ENCODE peak calls at places on chromosomes 12 and 14, in ten cellular contexts. N is foreskin keratinocyte, P is mucosa of descending colon, C is HFF-Myc, U is epithelial cell of esophagus, Y is lower leg skin, H is Peyer's patch, M is LNCaP clone FGC, W is PC-3, S is BE2C. X is an unnamed sample.

GRCh38 chr12:13961983-13962382 is 19.4 kb downstream of the GRIN2B start:
- DNase-seq in C (no peak), N (no peak), P (no peak), M (no peak), Y (no peak), H (no peak), S (no peak), W (no peak), U (no peak), X (no peak)

GRCh38 chr12:52742196-52742580 is 35.0 kb downstream of the KRT76 start:
- DNase-seq in S (no peak), M (no peak), H (no peak), Y (no peak), P (no peak), U (no peak), W (no peak), N (no peak), C (no peak), X (no peak)

GRCh38 chr12:111428728-111429175 is 23.0 kb downstream of the SH2B3 start:
- DNase-seq in M (no peak), S (no peak), P (peak), Y (no peak), U (no peak), H (peak), N (no peak), C (no peak), W (no peak), X (no peak)

GRCh38 chr14:81450100-81450531 is 50.0 kb upstream of the STON2 start:
- DNase-seq in N (no peak), P (no peak), M (no peak), W (no peak), U (no peak), S (peak), Y (no peak), C (no peak), H (no peak), X (no peak)

GRCh38 chr12:93113317-93114006 is 184.4 kb upstream of the EEA1 start:
- DNase-seq in W (no peak), Y (no peak), U (peak), S (no peak), M (no peak), H (no peak), P (no peak), C (no peak), N (no peak), X (no peak)

GRCh38 chr14:51069065-51069464 is 25.8 kb downstream of the TRIM9 start:
- DNase-seq in W (no peak), N (no peak), S (no peak), P (no peak), H (no peak), C (peak), U (peak), Y (no peak), M (no peak), X (no peak)

GRCh38 chr14:100546051-100546443 is 41.2 kb downstream of the BEGAIN start:
- DNase-seq in H (no peak), C (no peak), W (peak), P (peak), Y (no peak), N (no peak), S (no peak), M (no peak), U (no peak), X (no peak)

GRCh38 chr14:68667313-68667791 is 125.5 kb downstream of the ZFP36L1 start:
- DNase-seq in C (no peak), W (no peak), S (no peak), U (no peak), P (no peak), M (peak), H (no peak), Y (no peak), N (no peak), X (no peak)

GRCh38 chr12:65333649-65334048 is 55.2 kb downstream of the MSRB3 start:
- DNase-seq in W (no peak), M (no peak), Y (no peak), S (no peak), P (no peak), C (no peak), H (no peak), N (no peak), U (no peak), X (no peak)

DNA sequence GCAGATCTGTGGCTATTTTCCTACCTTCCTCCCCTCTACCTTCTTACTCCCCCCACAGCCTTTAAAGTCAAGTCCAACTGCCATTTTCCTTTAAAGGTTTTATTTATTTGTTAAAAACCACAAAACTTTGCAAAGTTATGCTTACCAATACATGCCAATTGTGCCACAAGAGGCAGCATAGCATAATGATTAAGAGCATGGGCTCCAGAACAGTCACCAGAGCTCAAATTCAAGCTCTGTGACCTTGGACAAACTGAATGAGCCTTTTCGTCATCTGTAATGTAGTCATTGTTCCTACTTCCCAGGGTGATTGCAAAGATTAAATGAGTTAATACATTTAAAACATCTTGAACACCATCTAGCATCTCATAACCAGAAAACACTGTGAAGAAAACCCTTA is 13.0 kb upstream of the FMNL3 start:
- DNase-seq in H (no peak), P (no peak), W (peak), C (no peak), M (no peak), S (no peak), U (no peak), N (no peak), Y (no peak), X (no peak)
- TF ChIP-seq CTCF in H (no peak), P (no peak), W (peak), C (no peak), M (no peak), S (peak), U (no peak), N (peak), Y (no peak), X (peak)

GRCh38 chr12:122135437-122136031 is 38.5 kb downstream of the IL31 start:
- DNase-seq in Y (no peak), M (no peak), U (no peak), N (no peak), C (no peak), H (no peak), S (no peak), W (no peak), P (no peak), X (no peak)

GRCh38 chr12:122130150-122130549 is 43.9 kb downstream of the IL31 start:
- DNase-seq in N (no peak), Y (no peak), P (no peak), S (no peak), M (no peak), U (peak), H (no peak), C (no peak), W (peak), X (no peak)

GRCh38 chr12:122137229-122137628 is 36.8 kb downstream of the IL31 start:
- DNase-seq in M (no peak), H (no peak), Y (no peak), W (no peak), P (no peak), C (no peak), N (no peak), S (peak), U (no peak), X (no peak)

GRCh38 chr12:122129131-122129530 is 44.9 kb downstream of the IL31 start:
- DNase-seq in C (no peak), M (no peak), H (no peak), N (no peak), U (no peak), W (no peak), S (no peak), P (no peak), Y (no peak), X (no peak)

DNA sequence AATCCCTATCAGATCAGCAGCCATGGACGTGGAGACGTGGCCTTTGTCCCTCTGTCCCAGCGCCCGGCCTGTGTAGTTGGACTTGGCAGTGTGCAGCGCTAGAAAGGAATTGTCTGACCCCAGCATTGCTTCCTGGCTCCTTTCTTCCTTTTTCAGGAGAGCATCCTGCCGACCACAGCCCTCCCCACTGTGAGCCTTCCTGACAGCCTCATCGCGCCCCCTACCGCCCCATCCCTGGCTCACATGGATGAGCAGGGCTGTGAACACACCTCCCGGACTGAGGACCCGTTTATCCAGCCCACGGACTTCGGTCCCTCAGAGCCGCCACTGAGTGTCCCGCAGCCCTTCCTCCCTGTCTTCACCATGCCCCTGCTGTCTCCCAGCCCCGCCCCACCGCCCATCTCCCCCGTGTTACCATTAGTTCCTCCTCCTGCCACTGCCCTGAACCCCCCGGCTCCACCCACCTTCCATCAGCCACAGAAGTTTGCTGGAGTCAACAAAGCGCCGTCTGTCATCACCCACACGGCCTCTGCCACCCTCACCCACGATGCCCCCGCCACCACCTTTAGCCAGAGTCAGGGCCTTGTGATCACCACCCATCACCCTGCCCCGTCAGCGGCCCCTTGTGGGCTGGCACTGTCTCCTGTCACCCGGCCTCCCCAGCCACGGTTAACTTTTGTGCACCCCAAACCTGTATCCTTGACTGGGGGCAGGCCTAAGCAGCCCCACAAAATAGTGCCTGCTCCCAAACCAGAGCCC is 40.6 kb downstream of the IL31 start:
- DNase-seq in W (no peak), P (no peak), U (no peak), N (no peak), M (no peak), Y (no peak), S (no peak), C (no peak), H (no peak), X (no peak)
- TF ChIP-seq CTCF in W (no peak), P (no peak), U (no peak), N (no peak), M (no peak), Y (no peak), S (no peak), C (no peak), H (no peak), X (no peak)

GRCh38 chr12:132194056-132194455 is 49.8 kb downstream of the NOC4L start:
- DNase-seq in M (no peak), S (no peak), Y (no peak), N (no peak), W (no peak), H (no peak), U (no peak), C (no peak), P (no peak), X (no peak)
- TF ChIP-seq CTCF in M (peak), S (peak), Y (no peak), N (peak), W (peak), H (no peak), U (peak), C (peak), P (no peak), X (peak)

GRCh38 chr14:76019676-76020075 is 34.1 kb downstream of the IFT43 start:
- DNase-seq in W (peak), C (no peak), N (no peak), H (no peak), Y (no peak), U (no peak), S (no peak), P (no peak), M (peak), X (no peak)
- TF ChIP-seq CTCF in W (no peak), C (no peak), N (no peak), H (no peak), Y (no peak), U (no peak), S (no peak), P (no peak), M (no peak), X (no peak)

GRCh38 chr14:103250181-103250580 is 83.9 kb upstream of the EIF5 start:
- DNase-seq in C (no peak), W (no peak), Y (no peak), P (no peak), U (no peak), S (no peak), N (no peak), H (no peak), M (no peak), X (no peak)
- TF ChIP-seq CTCF in C (no peak), W (no peak), Y (no peak), P (no peak), U (no peak), S (no peak), N (no peak), H (no peak), M (no peak), X (peak)

GRCh38 chr12:49061157-49061650 is 610 bp upstream of the KMT2D start:
- DNase-seq in U (no peak), W (no peak), P (no peak), S (no peak), M (no peak), H (no peak), N (no peak), Y (no peak), C (no peak), X (no peak)

GRCh38 chr12:49058366-49059062 is 2.1 kb downstream of the KMT2D start:
- DNase-seq in Y (no peak), U (no peak), N (no peak), H (no peak), C (no peak), P (no peak), S (no peak), M (no peak), W (no peak), X (no peak)

GRCh38 chr12:49059063-49059384 is 1.6 kb downstream of the KMT2D start:
- DNase-seq in Y (no peak), H (no peak), P (no peak), M (no peak), N (no peak), W (no peak), S (no peak), C (no peak), U (no peak), X (no peak)

GRCh38 chr12:49059385-49060232 is 985 bp downstream of the KMT2D start:
- DNase-seq in U (peak), N (no peak), Y (no peak), W (peak), M (no peak), P (peak), S (no peak), C (no peak), H (peak), X (no peak)

DNA sequence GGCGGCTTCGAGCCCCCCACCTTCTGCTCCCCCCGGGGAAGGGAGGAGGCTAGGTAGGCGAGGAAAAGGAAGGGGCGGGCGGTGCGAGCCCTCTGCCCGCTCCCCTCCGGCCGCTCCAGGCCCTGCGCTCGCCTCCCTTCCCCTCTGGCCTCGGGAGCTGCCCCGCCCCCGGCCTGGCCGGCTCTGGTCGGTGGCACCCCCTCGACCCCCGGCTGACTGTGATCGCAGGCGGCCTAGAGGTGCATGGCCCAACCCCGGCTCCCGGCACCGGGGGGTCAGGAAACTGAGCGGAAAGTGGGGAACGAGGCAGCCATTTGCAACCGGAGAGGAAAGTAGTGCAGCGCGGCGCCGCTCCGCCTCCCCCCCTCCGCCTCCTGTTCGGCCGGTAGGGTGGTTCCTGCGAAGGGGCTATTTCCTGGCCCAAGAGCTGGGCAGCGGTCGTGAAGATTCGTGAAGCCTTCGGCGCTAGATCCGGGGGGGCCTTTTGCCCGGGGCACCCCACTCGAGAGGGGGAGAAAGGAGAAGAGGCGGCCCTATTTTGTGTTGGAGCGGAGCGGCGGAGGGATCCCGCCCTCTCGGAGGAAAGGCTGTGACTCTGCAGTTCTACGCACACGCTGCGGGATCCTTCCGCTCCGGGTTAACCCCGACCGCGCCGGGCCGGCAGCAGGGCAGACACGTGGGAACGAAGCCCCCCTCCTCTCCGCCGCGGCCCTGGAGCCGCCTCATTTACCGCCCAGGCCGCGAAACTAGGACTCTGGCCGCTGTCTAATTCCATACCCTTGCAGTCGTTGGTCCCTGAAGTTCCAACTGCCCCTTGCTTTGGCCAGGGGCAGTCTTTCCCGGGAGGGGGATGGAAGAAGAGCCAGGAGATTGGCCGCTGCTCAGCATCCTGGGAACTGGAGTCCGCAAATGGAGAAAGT is at the start of gene KMT2D:
- DNase-seq in W (peak), C (peak), H (peak), U (peak), S (peak), M (peak), Y (peak), P (peak), N (peak), X (peak)
- TF ChIP-seq CTCF in W (no peak), C (peak), H (peak), U (peak), S (peak), M (no peak), Y (no peak), P (no peak), N (peak), X (peak)